ENCODE peak calls at places on chromosome 7, in four cellular contexts. H, A, I and B are unnamed samples.

GRCh38 chr7:76393116-76394031 is 16.1 kb downstream of the SSC4D start:
- DNase-seq in A (peak), H (peak), I (peak), B (peak)

GRCh38 chr7:44150966-44151678 is 10.0 kb upstream of the MYL7 start:
- DNase-seq in H (no peak), A (no peak), I (no peak), B (no peak)

GRCh38 chr7:131080754-131081153 is 246.9 kb upstream of the MKLN1 start:
- DNase-seq in A (no peak), H (no peak), I (no peak), B (no peak)

GRCh38 chr7:109003742-109004141 is 434.1 kb downstream of the DNAJB9 start:
- DNase-seq in H (no peak), A (no peak), I (no peak), B (peak)

GRCh38 chr7:156192921-156193320 is 380.7 kb upstream of the SHH start:
- DNase-seq in A (peak), H (no peak), I (peak), B (no peak)

GRCh38 chr7:84722086-84722485 is 464.8 kb downstream of the SEMA3D start:
- DNase-seq in A (no peak), H (no peak), I (no peak), B (no peak)

GRCh38 chr7:3943779-3944520 is 642.9 kb downstream of the SDK1 start:
- DNase-seq in A (no peak), I (no peak), H (no peak), B (no peak)

GRCh38 chr7:88233828-88234227 is 14.0 kb upstream of the SRI start:
- DNase-seq in H (peak), A (no peak), I (no peak), B (no peak)

GRCh38 chr7:20019757-20020432 is 197.3 kb downstream of the MACC1 start:
- DNase-seq in I (no peak), H (no peak), A (no peak), B (no peak)

GRCh38 chr7:157757211-157757610 is 420.4 kb downstream of the DNAJB6 start:
- DNase-seq in A (no peak), H (no peak), I (no peak), B (no peak)

GRCh38 chr7:51311166-51311565 is 5.4 kb downstream of the COBL start:
- DNase-seq in I (no peak), H (no peak), A (no peak), B (no peak)

GRCh38 chr7:16587785-16588184 is 57.8 kb downstream of the ANKMY2 start:
- DNase-seq in H (no peak), I (no peak), A (no peak), B (peak)

GRCh38 chr7:158274404-158274811 is 313.2 kb downstream of the PTPRN2 start:
- DNase-seq in H (no peak), A (no peak), I (no peak), B (no peak)

DNA sequence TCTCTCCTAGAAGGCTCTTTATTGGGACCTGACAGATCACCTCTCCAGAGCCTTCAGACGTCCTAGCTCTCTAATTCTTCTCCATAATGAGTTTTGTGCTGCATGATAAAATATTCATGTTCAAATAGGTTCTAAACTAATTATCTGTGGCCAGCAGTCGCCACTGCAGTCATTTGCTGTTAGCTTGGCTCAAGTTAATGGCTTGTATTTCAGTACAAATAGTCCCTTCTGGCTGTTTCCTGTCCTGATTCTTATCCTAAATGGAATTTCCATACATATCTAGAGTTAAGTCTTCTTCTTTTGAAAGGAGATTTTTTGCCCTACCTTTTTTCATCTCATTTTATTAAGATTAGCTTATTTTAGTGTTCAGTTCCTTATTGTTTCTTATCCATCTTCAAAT is 303.2 kb downstream of the EXOC4 start:
- DNase-seq in A (no peak), I (no peak), H (no peak), B (peak)
- H3K4me3 ChIP-seq in A (no peak), I (no peak), H (no peak), B (peak)

GRCh38 chr7:7667187-7667586 is 26.6 kb downstream of the UMAD1 start:
- DNase-seq in A (no peak), H (no peak), I (no peak), B (no peak)

GRCh38 chr7:7665031-7665430 is 24.5 kb downstream of the UMAD1 start:
- DNase-seq in H (no peak), A (no peak), I (no peak), B (no peak)

GRCh38 chr7:7664344-7664743 is 23.8 kb downstream of the UMAD1 start:
- DNase-seq in I (no peak), A (no peak), H (no peak), B (no peak)

GRCh38 chr7:7662527-7662926 is 22.0 kb downstream of the UMAD1 start:
- DNase-seq in H (no peak), A (peak), I (no peak), B (peak)
- TF ChIP-seq CTCF in H (peak), A (peak), I (peak), B (peak)

DNA sequence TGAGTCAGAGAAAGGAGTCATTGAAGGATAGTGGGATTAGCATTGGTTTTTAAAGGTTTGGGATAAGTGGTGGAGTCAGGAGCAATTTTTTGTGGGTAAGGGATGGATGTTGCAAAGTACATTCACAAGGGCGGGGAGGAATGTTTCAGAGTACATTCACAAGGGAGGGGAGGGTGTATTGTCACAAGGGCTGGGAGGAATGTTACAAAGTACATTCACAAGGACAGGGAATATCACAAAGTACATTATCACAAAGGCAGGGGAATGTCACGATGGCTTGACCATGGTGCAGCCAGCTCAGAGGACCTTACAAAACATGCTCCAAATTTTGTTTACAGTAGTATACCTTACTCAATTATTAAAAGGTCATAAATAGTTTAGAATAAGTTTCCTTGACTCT is 30.3 kb downstream of the C1GALT1 start:
- DNase-seq in A (no peak), H (peak), I (no peak), B (no peak)
- H3K4me3 ChIP-seq in A (no peak), H (no peak), I (no peak), B (no peak)

DNA sequence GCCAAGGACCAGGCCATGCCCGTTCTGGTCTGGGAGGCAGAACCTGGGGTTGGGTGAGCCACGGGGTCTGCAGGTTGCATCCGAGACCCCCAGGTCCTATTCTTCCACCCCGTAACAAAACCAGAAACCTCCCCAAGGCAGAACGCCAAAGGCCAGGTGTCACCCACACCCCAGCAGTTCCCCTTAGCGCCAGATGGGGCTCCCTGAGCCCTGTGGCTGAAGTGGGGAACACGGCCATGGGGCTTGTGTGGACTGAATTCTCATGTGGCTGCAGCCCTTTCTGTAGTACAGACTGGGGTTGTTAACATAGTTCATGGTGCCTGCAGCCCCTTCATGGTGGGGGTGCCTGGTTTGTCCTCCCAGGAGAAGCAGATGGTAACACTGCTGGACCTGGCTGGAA is 10.2 kb downstream of the BRI3 start:
- DNase-seq in I (no peak), H (no peak), A (no peak), B (no peak)
- TF ChIP-seq CTCF in I (no peak), H (no peak), A (peak), B (no peak)

GRCh38 chr7:100887955-100888481 is 1.5 kb downstream of the UFSP1 start:
- DNase-seq in I (no peak), H (no peak), A (no peak), B (no peak)
- H3K4me3 ChIP-seq in I (peak), H (no peak), A (peak), B (peak)